ENCODE peak calls at places on chromosomes 13 and 19, in five cellular contexts. S is ovary, X is mesendoderm, A is uterus, N is mesenchymal stem cell. T is an unnamed sample.

GRCh38 chr13:93227280-93227905 is 786 bp downstream of the GPC6 start:
- DNase-seq in S (peak; percentile 38), X (peak; percentile 80), A (no peak), N (peak; percentile 78), T (no peak)

GRCh38 chr13:98528663-98529064 is 48.2 kb downstream of the STK24 start:
- DNase-seq in S (no peak), X (no peak), A (no peak), N (no peak), T (peak; percentile 26)

GRCh38 chr19:33752945-33753344 is 43.7 kb upstream of the KCTD15 start:
- DNase-seq in S (no peak), X (no peak), A (no peak), N (no peak), T (no peak)

GRCh38 chr13:20090349-20090748 is 70.5 kb downstream of the GJA3 start:
- DNase-seq in S (no peak), X (no peak), A (no peak), N (no peak), T (no peak)

GRCh38 chr19:50657672-50658437 is 8.6 kb downstream of the C19orf81 start:
- DNase-seq in S (peak; percentile 85), X (peak; percentile 100), A (peak; percentile 79), N (peak; percentile 14), T (peak; percentile 98)

GRCh38 chr13:107339209-107339608 is 771.3 kb upstream of the ARGLU1 start:
- DNase-seq in S (no peak), X (peak; percentile 48), A (no peak), N (peak; percentile 67), T (no peak)

GRCh38 chr19:2594319-2594718 is 108.2 kb downstream of the GNG7 start:
- DNase-seq in S (no peak), X (no peak), A (no peak), N (no peak), T (no peak)

GRCh38 chr19:3274245-3275067 is 50.0 kb downstream of the CELF5 start:
- DNase-seq in S (no peak), X (no peak), A (no peak), N (no peak), T (no peak)

GRCh38 chr13:109787135-109787954 is 962 bp upstream of the IRS2 start:
- DNase-seq in S (peak; percentile 73), X (peak; percentile 78), A (peak; percentile 31), N (peak; percentile 63), T (peak; percentile 25)

GRCh38 chr13:27770809-27771208 is 21.5 kb upstream of the GSX1 start:
- DNase-seq in S (no peak), X (peak; percentile 57), A (no peak), N (no peak), T (peak; percentile 17)

GRCh38 chr13:49652691-49653305 is 24.5 kb downstream of the ARL11 start:
- DNase-seq in S (no peak), X (peak; percentile 82), A (no peak), N (peak; percentile 54), T (peak; percentile 37)

GRCh38 chr13:80262051-80262695 is 78.8 kb downstream of the SPRY2 start:
- DNase-seq in S (no peak), X (peak; percentile 53), A (no peak), N (no peak), T (no peak)

GRCh38 chr13:69683921-69684663 is 423.5 kb upstream of the ATXN8OS start:
- DNase-seq in S (no peak), X (no peak), A (no peak), N (no peak), T (no peak)

GRCh38 chr19:52532480-52532879 is 5.0 kb downstream of the ZNF808 start:
- DNase-seq in S (no peak), X (no peak), A (no peak), N (no peak), T (no peak)

GRCh38 chr19:31613683-31614219 is 264.5 kb upstream of the TSHZ3 start:
- DNase-seq in S (no peak), X (peak; percentile 30), A (no peak), N (no peak), T (no peak)

GRCh38 chr13:37143901-37144300 is 38.4 kb upstream of the CSNK1A1L start:
- DNase-seq in S (no peak), X (no peak), A (no peak), N (no peak), T (peak; percentile 85)

GRCh38 chr19:54462713-54463530 is 656 bp downstream of the LENG9 start:
- DNase-seq in S (peak; percentile 85), X (peak; percentile 87), A (peak; percentile 55), N (peak; percentile 74), T (peak; percentile 72)

GRCh38 chr13:20738616-20739015 is 35.1 kb downstream of the IL17D start:
- DNase-seq in S (no peak), X (no peak), A (no peak), N (no peak), T (no peak)

GRCh38 chr13:40644838-40645620 is 21.4 kb downstream of the FOXO1 start:
- DNase-seq in S (no peak), X (peak; percentile 35), A (no peak), N (no peak), T (no peak)

GRCh38 chr13:42377640-42378382 is 105.9 kb downstream of the AKAP11 start:
- DNase-seq in S (no peak), X (peak; percentile 87), A (no peak), N (peak; percentile 83), T (no peak)

DNA sequence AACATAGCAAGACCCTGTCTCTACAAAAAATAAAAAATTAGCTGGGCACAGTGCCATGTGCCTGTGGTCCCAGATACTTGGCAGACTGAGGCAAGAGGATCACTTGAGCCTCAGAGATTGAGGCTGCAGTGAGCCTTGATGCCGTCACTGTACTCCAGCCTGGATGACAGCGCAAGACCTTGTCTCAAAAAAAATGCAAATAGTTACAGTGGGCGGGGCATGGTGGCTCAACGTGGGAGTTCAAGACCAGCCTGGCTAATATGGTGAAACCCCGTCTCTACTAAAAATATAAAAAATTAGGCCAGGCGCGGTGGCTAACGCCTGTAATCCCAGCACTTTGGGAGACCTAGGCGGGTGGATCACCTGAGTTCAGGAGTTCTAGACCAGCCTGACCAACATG is 8.5 kb downstream of the PGLS start:
- DNase-seq in S (no peak), X (no peak), A (no peak), N (no peak), T (no peak)
- H3K27ac ChIP-seq in S (no peak overlapping the region), X (no peak overlapping the region), A (no peak overlapping the region), N (no peak overlapping the region), T (no peak overlapping the region)

DNA sequence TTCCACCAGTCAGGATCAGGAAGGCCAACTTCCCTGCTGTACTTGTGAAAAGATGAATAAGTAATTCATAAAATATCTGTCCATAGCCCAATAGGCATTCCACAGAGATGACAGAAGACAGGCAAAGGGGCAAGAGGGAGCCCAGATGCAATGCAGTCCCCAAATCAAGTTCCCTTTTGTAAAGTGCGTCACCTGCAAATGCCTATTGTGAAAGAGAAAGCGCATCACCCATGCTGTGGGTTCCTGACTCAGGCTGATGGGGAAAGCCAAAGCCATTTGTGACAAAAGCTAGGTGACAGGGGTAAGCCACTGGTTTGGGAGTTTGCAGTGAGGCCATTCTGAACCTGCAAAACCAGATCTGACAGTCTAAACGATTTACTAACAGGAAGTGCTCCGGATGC is 157.5 kb upstream of the ZNF536 start:
- DNase-seq in S (no peak), X (peak; percentile 31), A (no peak), N (no peak), T (no peak)
- H3K27me3 ChIP-seq in S (no peaks in the 10 kb centered on the region), X (no peaks in the 10 kb centered on the region), A (no peaks in the 10 kb centered on the region), N (peaks cover 7% of the 10 kb centered on the region), T (no peaks in the 10 kb centered on the region)

DNA sequence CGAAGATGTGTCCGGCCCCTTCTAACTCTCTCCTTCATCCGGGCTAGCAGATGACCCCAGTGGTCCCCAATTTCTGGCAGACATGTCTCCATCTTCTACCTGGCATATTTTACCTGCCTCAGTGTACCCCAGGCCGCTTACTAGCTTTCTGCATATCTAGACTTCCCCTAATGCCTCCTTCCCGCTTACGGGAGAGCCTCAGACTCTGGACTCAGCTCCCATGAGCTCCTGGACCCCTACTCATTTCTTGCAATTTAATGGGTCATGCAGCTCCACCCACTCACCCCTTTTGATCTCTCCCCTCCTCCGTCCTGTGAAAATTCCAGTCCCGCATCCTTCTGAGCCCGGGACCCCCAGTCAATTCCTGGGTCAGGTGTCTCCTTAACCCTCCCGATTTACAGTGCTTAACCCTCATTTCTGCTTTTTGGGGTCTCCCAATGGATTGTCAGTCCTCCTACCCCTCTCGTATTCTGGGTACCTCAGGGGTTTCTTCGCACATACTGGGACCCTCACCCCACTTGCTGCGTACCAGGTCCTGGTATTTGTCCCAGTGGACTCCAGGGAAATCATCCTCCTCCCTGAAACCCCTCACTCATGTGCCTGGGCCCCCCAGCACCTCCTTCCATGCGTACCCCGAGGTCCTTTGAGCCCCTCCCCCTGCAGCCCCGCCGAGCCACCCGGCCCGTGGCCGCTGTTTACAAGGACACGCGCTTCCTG is 500 bp upstream of the JUNB start:
- DNase-seq in S (peak; percentile 51), X (no peak), A (peak; percentile 46), N (peak; percentile 44), T (no peak)
- H3K27ac ChIP-seq in S (peak overlapping the region; percentile 95), X (peak overlapping the region; percentile 69), A (peak overlapping the region; percentile 100), N (peak overlapping the region; percentile 91), T (peak overlapping the region; percentile 65)

GRCh38 chr13:25067054-25067453 is 28.9 kb upstream of the PABPC3 start:
- DNase-seq in S (no peak), X (peak; percentile 29), A (no peak), N (no peak), T (no peak)
- H3K27me3 ChIP-seq in S (no peaks in the 10 kb centered on the region), X (no peaks in the 10 kb centered on the region), A (no peaks in the 10 kb centered on the region), N (peaks cover 49% of the 10 kb centered on the region), T (no peaks in the 10 kb centered on the region)

GRCh38 chr19:18481505-18482222 is 40.2 kb downstream of the ELL start:
- DNase-seq in S (no peak), X (no peak), A (no peak), N (no peak), T (no peak)
- H3K27ac ChIP-seq in S (no peak overlapping the region), X (no peak overlapping the region), A (no peak overlapping the region), N (no peak overlapping the region), T (no peak overlapping the region)

DNA sequence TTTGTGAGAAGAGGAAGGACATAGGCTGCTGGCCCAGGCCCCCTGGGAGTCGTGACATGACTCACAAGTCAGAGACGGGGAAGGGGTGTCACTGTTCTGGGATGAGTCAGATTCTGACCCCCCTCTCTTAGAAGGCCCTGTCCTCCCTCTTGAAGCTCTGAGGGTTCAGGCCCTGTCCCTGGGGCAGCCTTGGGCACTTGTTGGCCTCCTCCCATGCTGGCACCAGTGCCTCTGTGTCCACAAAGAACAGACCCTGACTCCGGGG is 2.7 kb upstream of the CEACAM7 start:
- DNase-seq in S (no peak), X (no peak), A (no peak), N (no peak), T (no peak)
- H3K27me3 ChIP-seq in S (no peaks in the 10 kb centered on the region), X (no peaks in the 10 kb centered on the region), A (no peaks in the 10 kb centered on the region), N (peaks cover 12% of the 10 kb centered on the region), T (peaks cover 2% of the 10 kb centered on the region)